ENCODE peak calls at places on chromosomes 4 and X, in nine cellular contexts. G is fibroblast of the conjunctiva; I is SHP77; X is HEK293T; C is dorsolateral prefrontal cortex; F is T-helper 22 cell; S is activated naive CD8-positive, alpha-beta T cell treated with anti-CD3 and anti-CD28 coated beads for 36 hours; N is left cardiac atrium; O is A172. P is an unnamed sample.

GRCh38 chrX:48695524-48695875 is 1.0 kb upstream of the SUV39H1 start:
- DNase-seq in G (no peak), I (no peak), X (no peak), C (no peak), F (no peak), S (no peak), N (no peak), O (no peak), P (no peak)

GRCh38 chr4:27046851-27047250 is 186.2 kb downstream of the STIM2 start:
- DNase-seq in G (no peak), I (no peak), X (no peak), C (no peak), F (no peak), S (no peak), N (no peak), O (no peak), P (no peak)

GRCh38 chrX:145818522-145819075 is 970 bp downstream of the SLITRK2 start:
- DNase-seq in G (no peak), I (no peak), X (no peak), C (no peak), F (no peak), S (no peak), N (no peak), O (no peak), P (no peak)

GRCh38 chr4:37685211-37685725 is 908 bp downstream of the RELL1 start:
- DNase-seq in G (no peak), I (no peak), X (no peak), C (no peak), F (peak; percentile 49), S (peak; percentile 27), N (no peak), O (peak; percentile 40), P (no peak)

GRCh38 chr4:98779021-98779420 is 120.6 kb upstream of the TSPAN5 start:
- DNase-seq in G (no peak), I (no peak), X (no peak), C (no peak), F (no peak), S (no peak), N (no peak), O (no peak), P (no peak)

GRCh38 chr4:99202536-99202935 is 16.5 kb downstream of the ADH6 start:
- DNase-seq in G (peak; percentile 36), I (no peak), X (no peak), C (no peak), F (no peak), S (no peak), N (no peak), O (no peak), P (no peak)

GRCh38 chrX:78800694-78801093 is 53.2 kb downstream of the LPAR4 start:
- DNase-seq in G (no peak), I (no peak), X (no peak), C (no peak), F (no peak), S (no peak), N (no peak), O (no peak), P (no peak)

GRCh38 chr4:53914313-53915016 is 149.9 kb downstream of the CHIC2 start:
- DNase-seq in G (no peak), I (no peak), X (no peak), C (no peak), F (no peak), S (no peak), N (peak; percentile 41), O (peak; percentile 60), P (no peak)

GRCh38 chr4:86159216-86159615 is 200.6 kb downstream of the MAPK10 start:
- DNase-seq in G (no peak), I (no peak), X (no peak), C (no peak), F (no peak), S (no peak), N (no peak), O (no peak), P (no peak)

P was measured in GM18507.